ENCODE peak calls at places on chromosomes 11 and 22, in six cellular contexts. I is spleen, T is right lobe of liver, Q is body of pancreas, D is K562, O is transverse colon. N is an unnamed sample.

GRCh38 chr22:31509041-31509440 is 12.7 kb downstream of the SFI1 start:
- DNase-seq in I (no peak), D (no peak), O (no peak), Q (no peak), T (no peak), N (no peak)

GRCh38 chr22:22764085-22764484 is 119.7 kb downstream of the GGTLC2 start:
- DNase-seq in I (no peak), T (no peak), Q (no peak), D (peak; percentile 59), O (no peak), N (no peak)

GRCh38 chr11:16945671-16946469 is 68.3 kb downstream of the PLEKHA7 start:
- DNase-seq in T (peak; percentile 73), I (peak; percentile 81), Q (peak; percentile 72), D (peak; percentile 52), O (peak; percentile 76), N (peak; percentile 83)

GRCh38 chr22:25062378-25063095 is 110.0 kb downstream of the KIAA1671 start:
- DNase-seq in I (peak; percentile 85), O (peak; percentile 31), Q (peak; percentile 25), D (no peak), T (no peak), N (no peak)

GRCh38 chr11:111633756-111634362 is 31.6 kb downstream of the SIK2 start:
- DNase-seq in I (no peak), T (no peak), D (no peak), O (no peak), Q (no peak), N (no peak)

GRCh38 chr22:24146190-24146616 is 35.1 kb upstream of the SUSD2 start:
- DNase-seq in Q (peak; percentile 87), D (peak; percentile 41), O (peak; percentile 84), T (no peak), I (peak; percentile 92), N (peak; percentile 48)

GRCh38 chr22:49533886-49534285 is 293.8 kb downstream of the BRD1 start:
- DNase-seq in D (no peak), O (no peak), Q (no peak), I (peak; percentile 54), T (no peak), N (no peak)

GRCh38 chr11:14314127-14314526 is 44.9 kb downstream of the RRAS2 start:
- DNase-seq in Q (no peak), D (no peak), I (no peak), T (no peak), O (no peak), N (no peak)

GRCh38 chr22:20176421-20177060 is 25.7 kb upstream of the CCDC188 start:
- DNase-seq in Q (no peak), O (no peak), I (no peak), D (no peak), T (no peak), N (no peak)

GRCh38 chr11:10898763-10899541 is 41.1 kb upstream of the ZBED5 start:
- DNase-seq in Q (no peak), D (peak; percentile 46), O (no peak), T (no peak), I (no peak), N (no peak)

GRCh38 chr22:49404576-49405199 is 423.0 kb downstream of the BRD1 start:
- DNase-seq in Q (no peak), D (no peak), T (no peak), O (no peak), I (peak; percentile 64), N (peak; percentile 11)

GRCh38 chr11:35317253-35317652 is 102.1 kb downstream of the SLC1A2 start:
- DNase-seq in Q (peak; percentile 42), I (peak; percentile 67), T (no peak), O (no peak), D (no peak), N (no peak)

GRCh38 chr11:8839957-8840945 is 70.7 kb upstream of the AKIP1 start:
- DNase-seq in O (peak; percentile 59), D (no peak), I (peak; percentile 52), T (no peak), Q (peak; percentile 69), N (peak; percentile 79)

GRCh38 chr22:26967282-26967681 is 309.9 kb downstream of the MIAT start:
- DNase-seq in T (no peak), I (no peak), Q (no peak), O (no peak), D (no peak), N (no peak)

GRCh38 chr22:32204856-32205722 is at the start of gene RFPL2:
- DNase-seq in I (no peak), D (no peak), T (peak; percentile 64), O (peak; percentile 32), Q (peak; percentile 46), N (peak; percentile 51)

GRCh38 chr11:122642472-122642922 is 13.0 kb upstream of the UBASH3B start:
- DNase-seq in O (no peak), Q (peak; percentile 28), I (no peak), T (no peak), D (no peak), N (no peak)

GRCh38 chr22:20128902-20129746 is 2.5 kb upstream of the ZDHHC8 start:
- DNase-seq in T (peak; percentile 90), I (no peak), D (peak; percentile 86), O (peak; percentile 38), Q (peak; percentile 40), N (peak; percentile 57)

GRCh38 chr11:132715041-132715440 is 817.3 kb downstream of the OPCML start:
- DNase-seq in D (no peak), O (no peak), Q (no peak), T (no peak), I (no peak), N (no peak)

GRCh38 chr22:27041745-27042144 is 384.4 kb downstream of the MIAT start:
- DNase-seq in D (no peak), I (no peak), O (no peak), Q (no peak), T (no peak), N (no peak)

GRCh38 chr11:109085708-109086373 is 336.1 kb upstream of the C11orf87 start:
- DNase-seq in T (no peak), I (no peak), Q (no peak), O (no peak), D (no peak), N (no peak)

GRCh38 chr11:59197990-59198389 is 14.7 kb downstream of the MPEG1 start:
- DNase-seq in I (no peak), D (no peak), O (no peak), Q (peak; percentile 76), T (peak; percentile 77), N (peak; percentile 63)

GRCh38 chr11:68825603-68826002 is 16.1 kb downstream of the CPT1A start:
- DNase-seq in O (peak; percentile 90), T (peak; percentile 60), Q (peak; percentile 66), I (peak; percentile 84), D (no peak), N (no peak)

GRCh38 chr11:20114588-20114987 is 45.7 kb downstream of the DBX1 start:
- DNase-seq in T (no peak), D (no peak), Q (no peak), I (no peak), O (no peak), N (no peak)

GRCh38 chr11:20111871-20112270 is 48.4 kb downstream of the DBX1 start:
- DNase-seq in I (no peak), T (no peak), D (no peak), Q (no peak), O (no peak), N (no peak)

GRCh38 chr11:20112291-20113146 is 47.8 kb downstream of the DBX1 start:
- DNase-seq in D (peak; percentile 84), Q (peak; percentile 83), T (peak; percentile 62), O (peak; percentile 75), I (no peak), N (peak; percentile 54)

GRCh38 chr11:20110908-20111669 is 49.2 kb downstream of the DBX1 start:
- DNase-seq in I (no peak), Q (peak; percentile 69), T (no peak), D (peak; percentile 90), O (peak; percentile 55), N (peak; percentile 68)

GRCh38 chr11:20113147-20113435 is 47.2 kb downstream of the DBX1 start:
- DNase-seq in O (no peak), T (no peak), Q (no peak), D (no peak), I (no peak), N (no peak)
- H3K4me1 ChIP-seq in O (peaks cover 19% of the 10 kb centered on the region), T (no peaks in the 10 kb centered on the region), Q (peaks cover 20% of the 10 kb centered on the region), D (peaks cover 12% of the 10 kb centered on the region), I (peaks cover 15% of the 10 kb centered on the region), N (no peaks in the 10 kb centered on the region)

GRCh38 chr11:4068962-4069361 is 25.6 kb upstream of the RRM1 start:
- DNase-seq in I (no peak), T (no peak), Q (peak; percentile 20), D (no peak), O (no peak), N (no peak)

GRCh38 chr11:4071828-4072421 is 22.7 kb upstream of the RRM1 start:
- DNase-seq in Q (no peak), O (no peak), T (no peak), D (no peak), I (no peak), N (no peak)

GRCh38 chr11:4074266-4074665 is 20.3 kb upstream of the RRM1 start:
- DNase-seq in D (no peak), Q (no peak), T (no peak), O (no peak), I (no peak), N (no peak)

GRCh38 chr11:4071325-4071724 is 23.3 kb upstream of the RRM1 start:
- DNase-seq in O (no peak), D (no peak), I (no peak), Q (no peak), T (no peak), N (no peak)

DNA sequence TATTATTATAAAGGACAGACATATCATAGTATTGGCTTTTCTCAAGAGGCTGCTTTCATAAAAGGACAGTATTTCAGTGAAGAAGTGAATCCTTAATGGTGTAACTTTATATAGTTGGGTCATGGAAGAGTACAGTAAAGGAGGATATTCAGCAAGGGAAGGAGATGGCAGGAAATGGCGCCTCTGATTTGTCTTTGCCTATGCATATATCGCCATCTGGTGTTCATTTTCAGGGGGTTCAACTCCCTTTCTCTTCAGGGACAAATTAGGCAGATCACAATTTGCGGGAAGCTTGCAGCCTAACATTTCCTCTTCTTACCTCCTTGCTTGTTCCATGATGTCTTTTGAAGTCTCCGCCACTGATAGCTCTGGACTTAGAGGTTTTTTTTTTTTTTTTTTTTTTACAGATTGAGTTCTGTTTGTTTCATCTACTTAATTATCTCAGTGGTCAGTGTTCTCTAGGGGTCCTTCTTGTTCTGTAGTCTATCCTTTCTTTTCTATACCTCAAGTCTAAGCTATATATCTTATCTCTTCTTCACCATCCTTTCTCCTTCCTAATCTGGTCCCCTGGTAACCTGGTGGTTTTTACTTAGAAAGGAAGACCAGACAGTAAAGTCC is 21.8 kb upstream of the RRM1 start:
- DNase-seq in D (peak; percentile 69), O (peak; percentile 57), I (no peak), T (no peak), Q (peak; percentile 84), N (peak; percentile 80)
- TF ChIP-seq POLR2A in D (no peak), O (no peak), I (no peak), T (no peak), Q (no peak), N (no peak)

DNA sequence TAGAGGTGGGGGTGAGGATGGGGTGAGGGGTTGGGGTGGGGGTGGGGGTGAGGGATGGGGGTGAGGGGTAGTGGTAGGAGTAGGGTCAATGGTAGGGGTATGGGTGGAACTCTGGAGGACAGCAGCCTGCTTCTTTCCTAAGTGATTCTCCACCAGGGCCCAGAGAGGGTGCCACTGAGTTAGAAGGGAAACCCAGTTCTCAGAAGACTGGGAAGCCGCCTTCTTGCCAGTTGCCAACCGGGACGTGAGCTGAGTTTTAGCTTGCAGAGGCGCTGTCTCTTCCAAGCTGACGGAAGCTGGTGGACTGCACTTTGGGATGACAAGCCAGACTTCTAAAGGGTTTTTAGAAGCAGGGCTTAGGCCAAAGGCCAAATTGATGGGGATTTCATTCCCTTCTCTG is 104.4 kb downstream of the NAT10 start:
- DNase-seq in Q (no peak), I (no peak), D (no peak), T (no peak), O (no peak), N (no peak)
- H3K4me1 ChIP-seq in Q (peaks cover 3% of the 10 kb centered on the region), I (peaks cover 19% of the 10 kb centered on the region), D (no peaks in the 10 kb centered on the region), T (peaks cover 33% of the 10 kb centered on the region), O (no peaks in the 10 kb centered on the region), N (peaks cover 9% of the 10 kb centered on the region)

GRCh38 chr11:100827934-100828661 is 141.0 kb downstream of the ARHGAP42 start:
- DNase-seq in Q (peak; percentile 25), T (no peak), O (no peak), I (no peak), D (no peak), N (no peak)
- TF ChIP-seq POLR2A in Q (no peak), T (no peak), O (no peak), I (no peak), D (no peak), N (no peak)

N was measured in testis.